ENCODE peak calls at places on chromosomes 7 and 10, in six cellular contexts. One of them, this sample, is unnamed.

GRCh38 chr10:72736176-72736795 is 44.3 kb downstream of the MCU start:
- DNase-seq in A549: peak; percentile 33
- DNase-seq in nephron progenitor cell: no peak
- DNase-seq in mammary epithelial cell: no peak
- DNase-seq in stomach: no peak
- DNase-seq in HFFc6: peak; percentile 53
- DNase-seq in this sample: no peak

GRCh38 chr7:100089458-100090201 is 861 bp downstream of the COPS6 start:
- DNase-seq in A549: no peak
- DNase-seq in nephron progenitor cell: no peak
- DNase-seq in mammary epithelial cell: no peak
- DNase-seq in stomach: no peak
- DNase-seq in HFFc6: peak; percentile 53
- DNase-seq in this sample: no peak

GRCh38 chr7:157926107-157926506 is 589.3 kb downstream of the DNAJB6 start:
- DNase-seq in A549: no peak
- DNase-seq in nephron progenitor cell: no peak
- DNase-seq in mammary epithelial cell: no peak
- DNase-seq in stomach: no peak
- DNase-seq in HFFc6: no peak
- DNase-seq in this sample: no peak

GRCh38 chr10:789831-790701 is 100.6 kb upstream of the DIP2C start:
- DNase-seq in A549: no peak
- DNase-seq in nephron progenitor cell: no peak
- DNase-seq in mammary epithelial cell: no peak
- DNase-seq in stomach: peak; percentile 49
- DNase-seq in HFFc6: no peak
- DNase-seq in this sample: no peak

GRCh38 chr7:146659732-146660131 is 543.1 kb downstream of the CNTNAP2 start:
- DNase-seq in A549: no peak
- DNase-seq in nephron progenitor cell: no peak
- DNase-seq in mammary epithelial cell: no peak
- DNase-seq in stomach: no peak
- DNase-seq in HFFc6: no peak
- DNase-seq in this sample: no peak

GRCh38 chr7:44280993-44281721 is 44.2 kb downstream of the CAMK2B start:
- DNase-seq in A549: no peak
- DNase-seq in nephron progenitor cell: peak; percentile 2
- DNase-seq in mammary epithelial cell: no peak
- DNase-seq in stomach: no peak
- DNase-seq in HFFc6: no peak
- DNase-seq in this sample: peak; percentile 14

GRCh38 chr10:79390551-79391229 is 43.4 kb downstream of the PPIF start:
- DNase-seq in A549: no peak
- DNase-seq in nephron progenitor cell: no peak
- DNase-seq in mammary epithelial cell: no peak
- DNase-seq in stomach: peak; percentile 21
- DNase-seq in HFFc6: no peak
- DNase-seq in this sample: no peak

GRCh38 chr10:33055636-33056035 is 97.6 kb upstream of the ITGB1 start:
- DNase-seq in A549: no peak
- DNase-seq in nephron progenitor cell: no peak
- DNase-seq in mammary epithelial cell: no peak
- DNase-seq in stomach: no peak
- DNase-seq in HFFc6: peak; percentile 28
- DNase-seq in this sample: no peak

GRCh38 chr7:108071551-108071950 is 58.6 kb downstream of the LAMB4 start:
- DNase-seq in A549: no peak
- DNase-seq in nephron progenitor cell: no peak
- DNase-seq in mammary epithelial cell: no peak
- DNase-seq in stomach: no peak
- DNase-seq in HFFc6: no peak
- DNase-seq in this sample: no peak

GRCh38 chr10:129775681-129776080 is 188.4 kb downstream of the EBF3 start:
- DNase-seq in A549: no peak
- DNase-seq in nephron progenitor cell: no peak
- DNase-seq in mammary epithelial cell: no peak
- DNase-seq in stomach: peak; percentile 22
- DNase-seq in HFFc6: no peak
- DNase-seq in this sample: no peak

GRCh38 chr7:18036783-18037182 is 9.1 kb upstream of the PRPS1L1 start:
- DNase-seq in A549: no peak
- DNase-seq in nephron progenitor cell: no peak
- DNase-seq in mammary epithelial cell: no peak
- DNase-seq in stomach: no peak
- DNase-seq in HFFc6: no peak
- DNase-seq in this sample: no peak

GRCh38 chr7:28629216-28629848 is 217.0 kb downstream of the CREB5 start:
- DNase-seq in A549: no peak
- DNase-seq in nephron progenitor cell: no peak
- DNase-seq in mammary epithelial cell: peak; percentile 44
- DNase-seq in stomach: no peak
- DNase-seq in HFFc6: peak; percentile 58
- DNase-seq in this sample: no peak

GRCh38 chr10:6072215-6072941 is 10.2 kb upstream of the IL2RA start:
- DNase-seq in A549: no peak
- DNase-seq in nephron progenitor cell: no peak
- DNase-seq in mammary epithelial cell: no peak
- DNase-seq in stomach: no peak
- DNase-seq in HFFc6: no peak
- DNase-seq in this sample: no peak

GRCh38 chr10:84447701-84448400 is 119.5 kb downstream of the CCSER2 start:
- DNase-seq in A549: no peak
- DNase-seq in nephron progenitor cell: no peak
- DNase-seq in mammary epithelial cell: no peak
- DNase-seq in stomach: no peak
- DNase-seq in HFFc6: no peak
- DNase-seq in this sample: no peak

GRCh38 chr7:129779602-129780256 is 168.2 kb downstream of the NRF1 start:
- DNase-seq in A549: peak; percentile 92
- DNase-seq in nephron progenitor cell: peak; percentile 79
- DNase-seq in mammary epithelial cell: peak; percentile 82
- DNase-seq in stomach: peak; percentile 72
- DNase-seq in HFFc6: no peak
- DNase-seq in this sample: no peak

GRCh38 chr10:88117227-88117626 is 253.8 kb downstream of the PTEN start:
- DNase-seq in A549: no peak
- DNase-seq in nephron progenitor cell: peak; percentile 20
- DNase-seq in mammary epithelial cell: no peak
- DNase-seq in stomach: no peak
- DNase-seq in HFFc6: no peak
- DNase-seq in this sample: no peak

GRCh38 chr10:3781458-3782098 is 3.4 kb downstream of the KLF6 start:
- DNase-seq in A549: no peak
- DNase-seq in nephron progenitor cell: no peak
- DNase-seq in mammary epithelial cell: peak; percentile 53
- DNase-seq in stomach: peak; percentile 59
- DNase-seq in HFFc6: peak; percentile 58
- DNase-seq in this sample: no peak

GRCh38 chr10:94623572-94623971 is 60.0 kb upstream of the CYP2C18 start:
- DNase-seq in A549: no peak
- DNase-seq in nephron progenitor cell: no peak
- DNase-seq in mammary epithelial cell: no peak
- DNase-seq in stomach: no peak
- DNase-seq in HFFc6: no peak
- DNase-seq in this sample: no peak

GRCh38 chr10:117955171-117955570 is 91.6 kb downstream of the RAB11FIP2 start:
- DNase-seq in A549: no peak
- DNase-seq in nephron progenitor cell: no peak
- DNase-seq in mammary epithelial cell: no peak
- DNase-seq in stomach: no peak
- DNase-seq in HFFc6: no peak
- DNase-seq in this sample: no peak

GRCh38 chr10:49187950-49188761 is at the start of gene TMEM273:
- DNase-seq in A549: no peak
- DNase-seq in nephron progenitor cell: no peak
- DNase-seq in mammary epithelial cell: no peak
- DNase-seq in stomach: peak; percentile 49
- DNase-seq in HFFc6: no peak
- DNase-seq in this sample: no peak

GRCh38 chr10:13095094-13095493 is 4.9 kb upstream of the OPTN start:
- DNase-seq in A549: no peak
- DNase-seq in nephron progenitor cell: no peak
- DNase-seq in mammary epithelial cell: no peak
- DNase-seq in stomach: no peak
- DNase-seq in HFFc6: no peak
- DNase-seq in this sample: no peak

GRCh38 chr7:78176186-78176585 is 377.6 kb downstream of the PHTF2 start:
- DNase-seq in A549: no peak
- DNase-seq in nephron progenitor cell: no peak
- DNase-seq in mammary epithelial cell: no peak
- DNase-seq in stomach: no peak
- DNase-seq in HFFc6: no peak
- DNase-seq in this sample: no peak

GRCh38 chr7:38317457-38318037 is 44.1 kb upstream of the TARP start:
- DNase-seq in A549: no peak
- DNase-seq in nephron progenitor cell: no peak
- DNase-seq in mammary epithelial cell: no peak
- DNase-seq in stomach: no peak
- DNase-seq in HFFc6: no peak
- DNase-seq in this sample: no peak

GRCh38 chr7:28623863-28624262 is 211.5 kb downstream of the CREB5 start:
- DNase-seq in A549: no peak
- DNase-seq in nephron progenitor cell: no peak
- DNase-seq in mammary epithelial cell: peak; percentile 23
- DNase-seq in stomach: no peak
- DNase-seq in HFFc6: no peak
- DNase-seq in this sample: no peak

GRCh38 chr7:155357573-155358041 is 59.9 kb downstream of the INSIG1 start:
- DNase-seq in A549: no peak
- DNase-seq in nephron progenitor cell: no peak
- DNase-seq in mammary epithelial cell: peak; percentile 55
- DNase-seq in stomach: no peak
- DNase-seq in HFFc6: peak; percentile 72
- DNase-seq in this sample: peak; percentile 9

GRCh38 chr7:28203498-28204240 is 23.1 kb upstream of the JAZF1 start:
- DNase-seq in A549: no peak
- DNase-seq in nephron progenitor cell: no peak
- DNase-seq in mammary epithelial cell: no peak
- DNase-seq in stomach: no peak
- DNase-seq in HFFc6: no peak
- DNase-seq in this sample: no peak

GRCh38 chr7:55485501-55486171 is 86.7 kb downstream of the VOPP1 start:
- DNase-seq in A549: no peak
- DNase-seq in nephron progenitor cell: no peak
- DNase-seq in mammary epithelial cell: no peak
- DNase-seq in stomach: no peak
- DNase-seq in HFFc6: no peak
- DNase-seq in this sample: no peak

GRCh38 chr10:15898046-15898445 is 37.7 kb upstream of the MINDY3 start:
- DNase-seq in A549: no peak
- DNase-seq in nephron progenitor cell: no peak
- DNase-seq in mammary epithelial cell: peak; percentile 19
- DNase-seq in stomach: no peak
- DNase-seq in HFFc6: peak; percentile 21
- DNase-seq in this sample: no peak
- TF ChIP-seq CTCF in A549: no peak
- TF ChIP-seq CTCF in nephron progenitor cell: peak; percentile 15
- TF ChIP-seq CTCF in mammary epithelial cell: peak; percentile 48
- TF ChIP-seq CTCF in stomach: peak; percentile 37
- TF ChIP-seq CTCF in HFFc6: peak; percentile 75
- TF ChIP-seq CTCF in this sample: peak; percentile 69

DNA sequence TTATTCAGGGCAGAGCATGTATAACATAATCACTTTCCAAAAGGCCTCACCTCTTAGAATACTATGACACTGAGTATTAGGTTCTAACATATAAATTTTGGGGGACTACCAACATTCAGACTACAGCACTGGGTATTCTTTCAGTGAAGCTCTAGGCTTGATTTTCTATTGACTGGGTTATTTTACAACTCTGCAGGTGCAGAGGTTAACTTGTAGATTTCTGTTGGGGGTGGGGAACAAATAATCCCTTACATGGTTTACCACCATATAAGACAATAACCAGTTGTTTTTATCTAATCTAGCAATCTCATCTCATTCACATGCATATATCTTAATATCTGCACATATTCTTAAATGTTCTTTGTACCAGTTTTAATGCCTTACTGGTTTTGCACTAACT is 73.9 kb downstream of the ATE1 start:
- DNase-seq in A549: no peak
- DNase-seq in nephron progenitor cell: no peak
- DNase-seq in mammary epithelial cell: no peak
- DNase-seq in stomach: no peak
- DNase-seq in HFFc6: no peak
- DNase-seq in this sample: no peak
- TF ChIP-seq CTCF in A549: no peak
- TF ChIP-seq CTCF in nephron progenitor cell: no peak
- TF ChIP-seq CTCF in mammary epithelial cell: no peak
- TF ChIP-seq CTCF in stomach: no peak
- TF ChIP-seq CTCF in HFFc6: no peak
- TF ChIP-seq CTCF in this sample: no peak

DNA sequence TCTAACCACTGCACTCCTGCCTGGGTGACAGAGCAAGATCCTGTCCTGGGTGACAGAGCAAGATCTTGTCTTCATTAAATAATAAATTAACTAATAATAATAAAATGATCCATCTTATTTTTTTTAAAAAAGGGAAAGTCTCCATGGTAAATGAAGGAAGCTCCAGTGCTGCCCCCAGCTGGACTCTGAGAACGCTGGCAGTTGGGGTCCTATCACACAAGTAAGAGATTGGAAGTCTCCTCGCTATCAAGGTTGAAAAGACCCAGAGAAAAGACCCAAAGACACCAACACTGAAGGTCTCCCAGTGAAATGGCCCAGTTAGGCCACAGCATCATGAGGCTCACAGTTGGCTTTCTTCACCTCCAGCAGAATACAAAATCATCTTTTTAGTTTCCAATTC is 13.8 kb upstream of the C10orf67 start:
- DNase-seq in A549: no peak
- DNase-seq in nephron progenitor cell: no peak
- DNase-seq in mammary epithelial cell: no peak
- DNase-seq in stomach: no peak
- DNase-seq in HFFc6: no peak
- DNase-seq in this sample: no peak
- TF ChIP-seq CTCF in A549: no peak
- TF ChIP-seq CTCF in nephron progenitor cell: no peak
- TF ChIP-seq CTCF in mammary epithelial cell: no peak
- TF ChIP-seq CTCF in stomach: no peak
- TF ChIP-seq CTCF in HFFc6: peak; percentile 71
- TF ChIP-seq CTCF in this sample: no peak

DNA sequence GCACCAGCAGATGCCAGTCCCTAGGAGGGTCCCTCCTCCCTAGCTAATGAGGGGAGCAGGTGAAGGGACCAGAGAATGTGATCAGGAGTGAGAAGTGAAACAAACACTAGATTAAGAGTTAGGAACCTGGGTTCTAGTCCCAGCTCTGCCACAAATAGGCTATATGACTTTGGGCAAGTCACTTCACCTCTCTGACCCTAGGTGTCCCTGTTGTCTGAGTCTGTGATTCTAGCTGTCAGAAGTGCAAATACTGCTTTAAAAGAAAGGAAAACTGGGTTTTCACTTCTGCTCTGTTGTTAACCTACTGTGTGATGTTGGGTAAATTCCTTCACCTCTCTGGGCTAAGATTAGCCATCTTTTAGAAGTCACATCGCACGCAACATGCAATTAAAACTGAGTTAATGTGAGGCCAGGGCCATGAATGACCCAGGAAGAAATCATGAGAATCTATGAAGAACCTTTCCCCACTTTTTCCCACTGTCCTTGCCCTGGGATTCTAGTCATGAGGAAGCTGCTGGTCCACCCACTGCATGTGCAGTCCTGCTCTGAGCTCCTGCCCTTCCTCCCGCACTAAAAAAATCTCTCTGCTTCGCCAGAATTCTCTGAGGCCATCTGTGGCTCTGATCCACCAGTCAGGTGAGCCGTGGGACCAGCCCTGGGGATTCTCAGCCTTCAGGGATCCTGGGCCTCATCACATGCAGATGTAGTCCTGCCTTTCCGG is 181.8 kb downstream of the PLXNA4 start:
- DNase-seq in A549: no peak
- DNase-seq in nephron progenitor cell: no peak
- DNase-seq in mammary epithelial cell: no peak
- DNase-seq in stomach: no peak
- DNase-seq in HFFc6: no peak
- DNase-seq in this sample: no peak
- TF ChIP-seq CTCF in A549: peak; percentile 25
- TF ChIP-seq CTCF in nephron progenitor cell: no peak
- TF ChIP-seq CTCF in mammary epithelial cell: peak; percentile 22
- TF ChIP-seq CTCF in stomach: no peak
- TF ChIP-seq CTCF in HFFc6: peak; percentile 55
- TF ChIP-seq CTCF in this sample: no peak

This sample was measured in glutamatergic neuron.